ENCODE peak calls at places on chromosomes 13 and 19, in four cellular contexts. I, E, D and O are unnamed samples.

GRCh38 chr13:30078059-30078458 is 227.6 kb upstream of the UBL3 start:
- DNase-seq in I (no peak), E (no peak), D (no peak), O (no peak)

GRCh38 chr13:27339299-27339698 is 68.7 kb downstream of the RASL11A start:
- DNase-seq in I (no peak), E (peak; percentile 72), D (peak; percentile 58), O (peak; percentile 44)

GRCh38 chr19:42468273-42468796 is 25.6 kb upstream of the CXCL17 start:
- DNase-seq in I (no peak), E (peak; percentile 76), D (peak; percentile 67), O (peak; percentile 80)

GRCh38 chr13:33341861-33342452 is 56.4 kb upstream of the STARD13 start:
- DNase-seq in I (no peak), E (no peak), D (no peak), O (no peak)

GRCh38 chr13:99605417-99606321 is 104.4 kb downstream of the TM9SF2 start:
- DNase-seq in I (peak; percentile 64), E (peak; percentile 48), D (no peak), O (no peak)

GRCh38 chr19:33740811-33741396 is 55.8 kb upstream of the KCTD15 start:
- DNase-seq in I (no peak), E (peak; percentile 58), D (peak; percentile 52), O (peak; percentile 9)

GRCh38 chr13:68359105-68359504 is 1129.0 kb upstream of the PCDH9 start:
- DNase-seq in I (no peak), E (no peak), D (no peak), O (no peak)

GRCh38 chr19:676343-677105 is at the start of gene FSTL3:
- DNase-seq in I (no peak), E (peak; percentile 36), D (no peak), O (peak; percentile 24)

GRCh38 chr19:39351537-39352037 is 9.4 kb downstream of the SAMD4B start:
- DNase-seq in I (no peak), E (peak; percentile 8), D (no peak), O (peak; percentile 5)

GRCh38 chr13:55087085-55087484 is 2053.6 kb upstream of the PRR20A start:
- DNase-seq in I (no peak), E (no peak), D (no peak), O (no peak)

GRCh38 chr19:47190167-47190727 is 40.8 kb downstream of the BBC3 start:
- DNase-seq in I (peak; percentile 82), E (peak; percentile 89), D (peak; percentile 87), O (peak; percentile 89)

GRCh38 chr13:114134111-114134943 is 1.9 kb upstream of the RASA3 start:
- DNase-seq in I (no peak), E (no peak), D (no peak), O (no peak)

DNA sequence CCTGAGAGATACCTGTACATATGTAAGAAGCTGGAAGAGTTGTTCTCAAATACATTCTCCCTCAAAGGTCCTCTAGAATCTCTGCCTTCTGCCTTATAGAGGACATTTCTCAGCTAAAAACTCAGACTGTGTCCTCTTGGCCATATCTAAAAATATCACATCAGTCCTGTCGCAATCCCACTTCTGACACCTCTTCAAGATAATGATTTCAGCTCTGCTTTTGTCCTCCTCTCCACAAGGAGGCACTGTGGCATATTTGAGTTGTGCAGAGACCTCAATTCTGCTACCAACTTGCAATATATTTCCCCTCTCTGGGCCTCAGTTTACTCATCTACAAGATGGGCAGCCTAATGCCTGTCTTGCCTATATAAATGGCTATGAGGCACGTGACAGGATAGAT is 16.6 kb downstream of the ADAMTS10 start:
- DNase-seq in I (no peak), E (no peak), D (peak; percentile 44), O (no peak)
- TF ChIP-seq CTCF in I (peak; percentile 36), E (peak; percentile 22), D (peak; percentile 34), O (peak; percentile 35)

GRCh38 chr13:39051157-39051556 is 12.9 kb downstream of the NHLRC3 start:
- DNase-seq in I (no peak), E (peak; percentile 70), D (peak; percentile 67), O (peak; percentile 59)
- TF ChIP-seq CTCF in I (peak; percentile 47), E (peak; percentile 49), D (peak; percentile 49), O (peak; percentile 39)

DNA sequence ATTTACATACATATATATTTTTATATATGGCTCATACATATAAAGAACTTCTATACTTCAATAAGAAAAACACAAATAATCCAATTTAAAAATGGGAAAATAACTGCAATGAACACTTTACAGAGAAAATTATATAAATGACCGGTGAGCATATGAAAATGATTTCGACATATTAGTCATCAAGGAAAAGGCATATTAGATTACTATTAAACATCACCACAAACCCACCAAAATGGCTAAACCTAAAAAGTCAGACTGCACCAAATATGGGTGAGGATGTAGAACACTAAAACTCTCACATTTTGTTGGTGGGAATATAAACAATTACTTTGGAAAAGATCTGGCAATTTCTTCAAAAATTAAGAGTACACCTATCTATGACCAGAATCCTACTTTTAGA is 316.2 kb downstream of the ENOX1 start:
- DNase-seq in I (no peak), E (no peak), D (no peak), O (no peak)
- TF ChIP-seq CTCF in I (no peak), E (no peak), D (no peak), O (no peak)

GRCh38 chr19:38033658-38034150 is 126.7 kb downstream of the SIPA1L3 start:
- DNase-seq in I (no peak), E (no peak), D (peak; percentile 12), O (peak; percentile 61)
- TF ChIP-seq CTCF in I (no peak), E (no peak), D (no peak), O (no peak)

DNA sequence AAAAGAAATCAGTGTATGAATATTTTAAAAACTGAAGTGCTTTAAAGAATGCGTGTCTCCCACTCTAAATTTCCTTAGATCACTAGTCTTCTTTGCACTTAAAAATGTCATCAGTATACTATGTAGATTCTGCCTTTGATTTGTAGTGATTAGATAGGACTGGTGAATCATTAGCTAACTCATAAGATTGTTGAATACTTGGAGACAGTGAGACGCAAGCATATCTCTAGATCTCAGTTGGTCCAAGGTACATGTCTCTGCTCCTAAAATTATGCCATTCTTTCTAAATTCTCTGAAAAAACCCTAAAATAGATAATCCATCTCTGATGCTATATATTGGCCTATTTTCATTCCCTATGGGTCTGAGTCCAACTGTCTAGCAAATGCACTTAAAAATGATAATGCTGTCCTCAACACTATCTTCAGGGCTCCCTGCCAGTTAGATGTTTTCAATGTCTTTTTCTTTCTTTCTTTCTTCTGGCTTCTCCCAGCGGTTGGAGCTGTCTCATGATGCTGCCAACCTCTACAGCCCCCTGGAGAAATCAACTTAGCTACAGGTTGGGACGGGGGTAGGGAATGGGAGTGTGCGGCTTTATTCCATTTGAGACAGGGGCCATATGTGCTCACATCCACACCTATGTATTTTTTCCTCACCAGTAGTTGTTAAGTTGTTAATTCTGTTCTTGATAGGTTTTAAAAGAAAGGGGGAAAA is 301.0 kb downstream of the NDFIP2 start:
- DNase-seq in I (no peak), E (no peak), D (no peak), O (no peak)
- TF ChIP-seq CTCF in I (no peak), E (no peak), D (no peak), O (no peak)

DNA sequence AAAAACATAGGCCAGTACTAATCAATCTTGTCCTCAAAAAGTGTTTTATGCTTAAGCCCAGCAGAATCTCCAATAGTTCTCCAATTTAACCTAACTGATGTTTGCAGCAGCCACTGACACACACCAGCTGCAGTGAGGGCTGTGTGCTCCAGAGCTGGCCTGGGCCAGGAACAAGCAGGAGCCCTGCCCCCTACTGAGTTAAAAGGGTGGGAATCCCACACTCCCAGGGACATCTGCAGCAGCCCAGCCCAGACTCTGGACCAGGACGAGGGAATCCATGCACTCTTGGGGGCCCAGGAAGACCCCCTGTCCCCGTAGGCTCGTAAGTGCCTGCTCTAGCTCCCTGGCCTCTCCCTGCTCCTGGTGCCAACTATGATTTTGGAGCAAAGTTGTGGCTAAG is 91.5 kb upstream of the ATXN8OS start:
- DNase-seq in I (no peak), E (no peak), D (no peak), O (no peak)
- TF ChIP-seq CTCF in I (no peak), E (no peak), D (no peak), O (no peak)

DNA sequence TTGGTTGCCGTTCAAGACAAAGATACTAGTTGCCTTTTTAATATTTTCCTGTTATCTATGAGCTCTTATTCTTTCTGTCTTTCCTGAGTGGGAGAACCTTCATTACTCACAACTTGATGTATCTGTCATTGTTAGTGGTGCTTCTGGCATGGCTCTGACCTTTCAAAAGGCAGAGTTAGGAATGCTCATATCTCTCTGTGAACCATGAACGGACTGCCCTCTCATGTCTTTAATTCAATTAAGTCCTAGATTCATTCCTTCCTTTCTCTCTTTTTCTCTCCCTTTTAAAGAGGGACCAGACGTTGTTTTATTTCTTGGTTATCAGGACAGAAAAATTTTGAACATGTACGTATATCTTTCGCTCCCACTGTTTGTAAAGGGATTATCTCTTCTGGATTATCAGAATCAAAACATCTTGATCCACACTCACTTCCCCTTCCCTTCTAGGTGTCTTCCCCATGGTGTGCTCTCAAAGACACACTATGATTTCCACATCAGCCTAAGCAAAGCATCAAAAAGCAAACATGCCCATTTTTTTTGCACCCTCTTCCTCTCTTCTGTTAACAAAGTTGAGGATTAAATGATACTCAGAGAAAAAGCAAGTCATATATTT is 90.3 kb downstream of the LRCH1 start:
- DNase-seq in I (no peak), E (peak; percentile 39), D (no peak), O (no peak)
- TF ChIP-seq CTCF in I (no peak), E (no peak), D (no peak), O (no peak)